ENCODE peak calls at places on chromosomes 1 and 21, in five cellular contexts. Y is HCT116, C is keratinocyte, Z is astrocyte, D is mesenchymal stem cell. H is an unnamed sample. For H3K4me1, the result is how much of the 10 kb centered on the place peaks cover.

GRCh38 chr21:37006521-37007291 is at the start of gene RIPPLY3:
- DNase-seq in C (no peak), D (peak), Y (no peak), Z (peak), H (peak)

GRCh38 chr1:205983925-205984725 is 19.1 kb downstream of the RAB7B start:
- DNase-seq in Y (peak), D (peak), C (no peak), Z (peak), H (peak)

GRCh38 chr1:165828581-165829329 is 1.3 kb downstream of the UCK2 start:
- DNase-seq in C (no peak), D (peak), Z (peak), Y (peak), H (peak)

GRCh38 chr1:64309468-64309867 is 106.0 kb downstream of the UBE2U start:
- DNase-seq in Y (no peak), D (no peak), Z (no peak), C (no peak), H (no peak)

GRCh38 chr1:234486858-234487830 is 8.2 kb upstream of the TARBP1 start:
- DNase-seq in C (no peak), Z (peak), Y (no peak), D (peak), H (peak)

GRCh38 chr1:117146570-117147340 is 25.2 kb upstream of the TRIM45 start:
- DNase-seq in Z (peak), C (no peak), D (peak), Y (peak), H (peak)

GRCh38 chr1:25030674-25031589 is 100.9 kb upstream of the RUNX3 start:
- DNase-seq in Y (no peak), Z (peak), D (no peak), C (peak), H (peak)

GRCh38 chr1:94551449-94551848 is 9.9 kb upstream of the F3 start:
- DNase-seq in D (no peak), C (no peak), Z (no peak), Y (no peak), H (no peak)

GRCh38 chr1:61452354-61452990 is 272.5 kb downstream of the TM2D1 start:
- DNase-seq in C (no peak), D (peak), Y (no peak), Z (peak), H (no peak)

GRCh38 chr1:53288247-53289049 is 39.4 kb downstream of the LRP8 start:
- DNase-seq in Z (no peak), Y (no peak), C (no peak), D (no peak), H (no peak)

GRCh38 chr1:212247987-212248386 is 37.2 kb upstream of the PPP2R5A start:
- DNase-seq in C (no peak), Z (no peak), Y (no peak), D (no peak), H (no peak)

GRCh38 chr1:159296697-159297375 is 5.3 kb upstream of the FCER1A start:
- DNase-seq in Z (no peak), Y (no peak), D (no peak), C (no peak), H (no peak)

GRCh38 chr1:96234299-96234698 is 487.3 kb upstream of the PTBP2 start:
- DNase-seq in D (peak), Z (peak), C (peak), Y (peak), H (peak)

GRCh38 chr21:33011462-33011861 is 14.3 kb upstream of the OLIG2 start:
- DNase-seq in C (peak), D (peak), Z (peak), Y (peak), H (peak)

GRCh38 chr1:246145900-246146299 is 361.2 kb downstream of the SMYD3 start:
- DNase-seq in Z (no peak), D (no peak), C (no peak), Y (no peak), H (no peak)

GRCh38 chr1:150106331-150106730 is 38.8 kb downstream of the VPS45 start:
- DNase-seq in D (no peak), C (no peak), Y (no peak), Z (peak), H (no peak)

GRCh38 chr1:205348559-205349477 is 7.9 kb downstream of the KLHDC8A start:
- DNase-seq in Y (no peak), C (no peak), D (no peak), Z (no peak), H (no peak)

GRCh38 chr1:212291505-212292134 is 6.4 kb downstream of the PPP2R5A start:
- DNase-seq in Y (peak), D (peak), Z (peak), C (no peak), H (peak)

GRCh38 chr21:38751379-38752050 is 54.2 kb upstream of the ETS2 start:
- DNase-seq in C (no peak), D (no peak), Z (peak), Y (no peak), H (no peak)

GRCh38 chr21:38652396-38652795 is 153.3 kb upstream of the ETS2 start:
- DNase-seq in D (no peak), Y (no peak), C (no peak), Z (no peak), H (no peak)

GRCh38 chr21:38988211-38989096 is 182.7 kb downstream of the ETS2 start:
- DNase-seq in C (no peak), Y (no peak), Z (no peak), D (peak), H (no peak)

GRCh38 chr1:81800741-81801031 is at the start of gene ADGRL2:
- DNase-seq in D (no peak), Z (no peak), C (no peak), Y (no peak), H (no peak)

GRCh38 chr1:31431351-31431750 is 18.3 kb downstream of the SERINC2 start:
- DNase-seq in Y (no peak), D (no peak), Z (no peak), C (no peak), H (no peak)

GRCh38 chr1:2604854-2605753 is 18.5 kb downstream of the PRXL2B start:
- DNase-seq in C (no peak), D (no peak), Z (no peak), Y (no peak), H (no peak)

GRCh38 chr1:58397187-58397820 is 149.2 kb downstream of the OMA1 start:
- DNase-seq in Z (peak), C (peak), Y (no peak), D (peak), H (peak)

GRCh38 chr1:214380418-214380817 is 99.5 kb downstream of the SMYD2 start:
- DNase-seq in Y (no peak), C (no peak), Z (peak), D (no peak), H (no peak)

GRCh38 chr1:223707270-223708000 is 4.9 kb upstream of the CAPN2 start:
- DNase-seq in Z (peak), Y (peak), C (peak), D (peak), H (peak)
- H3K4me1 ChIP-seq in Z (half or more), Y (half or more), C (under half), D (under half), H (half or more)

DNA sequence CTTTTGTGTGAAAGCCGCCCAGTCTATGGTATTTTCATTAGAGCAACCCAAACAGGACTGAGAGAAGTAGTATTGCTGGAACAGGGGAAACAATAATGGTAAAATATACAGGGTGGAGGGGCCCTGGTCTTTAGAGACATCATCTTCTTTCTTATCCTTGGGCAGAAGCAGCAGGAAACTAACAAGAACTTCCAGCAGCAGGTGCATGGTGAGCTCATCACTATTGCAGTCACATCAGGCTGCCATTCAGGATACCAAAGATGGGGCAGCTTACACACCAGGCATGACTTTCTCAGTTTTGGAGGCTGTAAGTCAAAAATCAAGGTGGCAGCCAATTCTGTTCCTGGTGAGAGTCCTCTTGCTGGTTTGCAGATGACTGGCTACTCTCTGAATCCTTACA is 478.3 kb upstream of the RUNX1 start:
- DNase-seq in Z (no peak), D (no peak), C (no peak), Y (no peak), H (no peak)
- H3K9ac ChIP-seq in Z (no peak), D (no peak), C (no peak), Y (no peak), H (no peak)

GRCh38 chr1:161160763-161161162 is 1.5 kb downstream of the USP21 start:
- DNase-seq in Z (no peak), Y (no peak), D (no peak), C (no peak), H (no peak)

GRCh38 chr1:161161652-161162051 is 2.4 kb downstream of the USP21 start:
- DNase-seq in Y (no peak), Z (no peak), C (no peak), D (no peak), H (no peak)

GRCh38 chr1:161163793-161164192 is 2.4 kb upstream of the PPOX start:
- DNase-seq in Z (no peak), D (no peak), Y (no peak), C (no peak), H (no peak)

GRCh38 chr1:161162806-161163205 is 3.4 kb upstream of the PPOX start:
- DNase-seq in Z (no peak), C (no peak), D (no peak), Y (no peak), H (no peak)

GRCh38 chr1:161162052-161162451 is 2.8 kb downstream of the USP21 start:
- DNase-seq in D (no peak), C (no peak), Z (no peak), Y (no peak), H (no peak)
- H3K4me1 ChIP-seq in D (under half), C (under half), Z (under half), Y (under half), H (under half)

GRCh38 chr1:153848805-153849204 is 73.6 kb downstream of the SLC27A3 start:
- DNase-seq in Y (no peak), Z (no peak), D (no peak), C (no peak), H (no peak)

GRCh38 chr1:153852170-153852569 is 70.6 kb downstream of the GATAD2B start:
- DNase-seq in C (no peak), Z (no peak), Y (no peak), D (no peak), H (no peak)

GRCh38 chr1:153845158-153845557 is 70.0 kb downstream of the SLC27A3 start:
- DNase-seq in D (no peak), C (no peak), Y (no peak), Z (no peak), H (no peak)

DNA sequence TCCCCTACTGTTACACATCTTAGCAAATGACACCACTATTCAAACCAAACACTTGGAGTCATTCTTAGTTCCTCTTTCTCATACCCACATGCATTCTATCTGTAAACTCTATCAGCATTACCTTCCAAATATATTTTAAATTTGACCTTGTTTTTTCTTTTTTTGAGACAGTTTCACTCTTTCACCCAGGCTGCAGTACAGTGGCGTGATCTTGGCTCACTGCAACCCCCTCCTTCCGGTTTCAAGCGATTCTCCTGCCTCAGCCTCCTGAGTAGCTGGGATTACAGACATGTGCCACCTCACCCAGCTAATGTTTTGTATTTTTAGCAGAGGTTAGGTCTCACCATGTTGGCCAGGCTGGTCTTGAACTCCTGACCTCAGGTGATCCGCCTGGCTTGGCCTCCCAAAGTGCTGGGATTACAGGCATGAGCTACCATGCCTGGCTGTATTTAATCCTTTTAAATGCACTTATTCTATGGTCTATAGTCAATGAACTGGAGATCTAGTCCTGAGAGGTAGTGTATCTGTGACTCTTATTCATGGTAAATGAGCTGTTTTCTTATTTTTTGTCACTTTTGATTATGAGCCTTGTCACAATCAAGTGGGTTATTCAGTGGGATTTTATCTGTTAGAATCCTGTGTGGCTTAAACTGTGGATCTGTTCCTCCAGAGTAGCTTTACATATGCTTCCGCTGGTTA is 73.1 kb downstream of the GATAD2B start:
- DNase-seq in Y (no peak), D (no peak), Z (no peak), C (no peak), H (no peak)
- H3K9ac ChIP-seq in Y (no peak), D (no peak), Z (no peak), C (no peak), H (no peak)

GRCh38 chr1:183025782-183026774 is 2.9 kb downstream of the LAMC1 start:
- DNase-seq in Z (no peak), Y (no peak), C (no peak), D (no peak), H (peak)
- H3K4me1 ChIP-seq in Z (under half), Y (half or more), C (half or more), D (under half), H (half or more)

DNA sequence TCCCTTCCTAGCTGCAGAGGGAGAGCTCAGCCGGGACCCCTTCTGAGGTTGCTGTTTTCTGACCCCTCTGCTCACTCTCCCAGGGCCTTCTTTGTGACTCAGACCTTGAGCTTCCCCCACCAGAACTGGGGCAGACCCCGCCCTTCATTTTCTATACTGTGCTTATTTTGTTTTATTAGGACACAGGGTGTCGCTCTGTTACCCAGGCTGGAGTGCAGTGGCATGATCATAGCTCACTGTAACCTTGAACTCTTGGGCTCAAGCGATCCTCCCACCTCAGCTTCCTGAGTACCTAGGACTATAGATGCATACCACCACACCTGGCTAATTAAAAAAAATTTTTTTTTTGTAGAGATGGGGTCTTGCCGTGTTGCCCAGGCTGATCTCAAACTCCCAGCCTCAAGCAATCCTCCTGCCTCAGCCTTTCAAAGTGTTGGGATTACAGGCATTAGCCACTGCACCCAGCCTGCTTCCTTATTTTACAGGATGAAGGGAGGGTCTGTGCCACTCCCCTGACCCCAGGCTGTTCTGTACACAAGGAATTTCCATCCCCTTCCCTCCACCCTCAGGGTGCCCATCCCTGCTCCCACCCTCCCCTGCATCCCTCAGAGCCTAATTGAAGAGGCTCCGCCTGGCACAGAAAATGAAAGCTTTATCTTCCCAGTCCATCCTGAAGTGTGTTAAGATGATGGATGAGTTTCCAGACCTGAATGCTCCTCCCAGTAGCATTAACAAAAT is 195.2 kb upstream of the POU3F1 start:
- DNase-seq in C (no peak), Z (no peak), D (no peak), Y (no peak), H (no peak)
- H3K9ac ChIP-seq in C (no peak), Z (no peak), D (no peak), Y (no peak), H (no peak)

GRCh38 chr1:226661271-226661670 is 77.8 kb downstream of the ITPKB start:
- DNase-seq in Z (no peak), Y (no peak), D (no peak), C (no peak), H (no peak)
- H3K4me1 ChIP-seq in Z (half or more), Y (under half), D (under half), C (half or more), H (half or more)

GRCh38 chr1:155061381-155062150 is 2.0 kb upstream of the EFNA4 start:
- DNase-seq in D (peak), Y (peak), Z (peak), C (no peak), H (peak)

GRCh38 chr1:155062702-155063411 is 683 bp upstream of the EFNA4 start:
- DNase-seq in Y (no peak), C (no peak), D (peak), Z (no peak), H (no peak)

GRCh38 chr1:155063550-155064108 is at the start of gene EFNA4:
- DNase-seq in C (no peak), D (peak), Z (peak), Y (peak), H (peak)

GRCh38 chr1:155060736-155061135 is 2.8 kb upstream of the EFNA4 start:
- DNase-seq in C (no peak), Y (no peak), Z (no peak), D (no peak), H (no peak)

GRCh38 chr1:155062151-155062686 is 1.3 kb upstream of the EFNA4 start:
- DNase-seq in Z (no peak), Y (no peak), D (no peak), C (no peak), H (no peak)
- H3K9ac ChIP-seq in Z (no peak), Y (no peak), D (no peak), C (no peak), H (no peak)

GRCh38 chr21:43921602-43921978 is 56.6 kb downstream of the AGPAT3 start:
- DNase-seq in Y (no peak), C (no peak), Z (no peak), D (no peak), H (no peak)
- H3K4me1 ChIP-seq in Y (under half), C (under half), Z (under half), D (under half), H (under half)

DNA sequence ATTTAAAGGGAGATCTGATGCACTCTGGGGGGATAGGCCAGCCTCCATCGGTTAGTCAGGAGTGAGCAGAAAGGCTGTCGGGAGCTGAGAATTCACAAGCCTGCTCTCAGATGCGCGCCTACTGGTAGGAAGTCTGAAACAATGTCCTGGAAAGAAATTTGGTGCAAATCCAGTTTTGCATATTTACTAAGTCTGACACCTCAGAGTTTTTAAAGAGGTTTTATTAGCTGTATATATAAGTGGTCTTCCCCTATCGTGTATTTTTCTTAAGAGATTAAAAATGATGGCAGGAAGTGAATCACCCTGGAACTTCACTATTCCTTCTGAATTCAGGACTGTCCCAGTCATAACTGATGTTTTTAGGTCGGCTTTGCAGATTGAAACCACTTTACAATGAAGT is 99.8 kb upstream of the C1orf105 start:
- DNase-seq in Z (peak), Y (no peak), D (peak), C (no peak), H (no peak)
- H3K9ac ChIP-seq in Z (peak), Y (no peak), D (peak), C (no peak), H (no peak)

H was measured in mammary epithelial cell.